ENCODE peak calls at places on chromosomes 4 and X, in six cellular contexts. R is esophagus muscularis mucosa, O is SK-N-SH, F is Panc1, W is neural progenitor cell, G is GM06990. X is an unnamed sample.

GRCh38 chr4:176195184-176195978 is at the start of gene SPATA4:
- DNase-seq in R (peak; percentile 96), O (peak; percentile 93), F (peak; percentile 57), W (peak; percentile 97), G (peak; percentile 97), X (peak; percentile 93)

GRCh38 chrX:101931104-101931493 is 728 bp downstream of the ZMAT1 start:
- DNase-seq in R (no peak), O (peak; percentile 23), F (no peak), W (peak; percentile 7), G (no peak), X (no peak)

GRCh38 chr4:10094841-10095240 is 21.8 kb downstream of the WDR1 start:
- DNase-seq in R (no peak), O (no peak), F (no peak), W (no peak), G (no peak), X (no peak)

GRCh38 chrX:28920554-28920953 is 333.3 kb downstream of the IL1RAPL1 start:
- DNase-seq in R (no peak), O (no peak), F (no peak), W (no peak), G (no peak), X (no peak)

GRCh38 chr4:188372856-188373255 is 233.6 kb downstream of the TRIML1 start:
- DNase-seq in R (no peak), O (no peak), F (peak; percentile 18), W (peak; percentile 28), G (no peak), X (no peak)

GRCh38 chrX:129779747-129780146 is at the start of gene SASH3:
- DNase-seq in R (no peak), O (no peak), F (no peak), W (no peak), G (peak; percentile 77), X (peak; percentile 92)

GRCh38 chr4:38166082-38166481 is 205.9 kb downstream of the PTTG2 start:
- DNase-seq in R (no peak), O (no peak), F (no peak), W (no peak), G (no peak), X (no peak)

GRCh38 chr4:37383579-37384229 is 139.2 kb downstream of the NWD2 start:
- DNase-seq in R (no peak), O (peak; percentile 9), F (peak; percentile 32), W (peak; percentile 72), G (no peak), X (no peak)

GRCh38 chr4:144355809-144356757 is 215.6 kb upstream of the GYPA start:
- DNase-seq in R (no peak), O (no peak), F (peak; percentile 12), W (peak; percentile 88), G (peak; percentile 49), X (no peak)

GRCh38 chr4:6194458-6195195 is 5.7 kb downstream of the JAKMIP1 start:
- DNase-seq in R (no peak), O (no peak), F (no peak), W (no peak), G (no peak), X (no peak)

GRCh38 chr4:2944882-2945526 is 18.2 kb downstream of the NOP14 start:
- DNase-seq in R (no peak), O (no peak), F (no peak), W (no peak), G (no peak), X (peak; percentile 32)

GRCh38 chrX:71660562-71661416 is 6.6 kb upstream of the LOC101059915 start:
- DNase-seq in R (no peak), O (no peak), F (no peak), W (no peak), G (no peak), X (no peak)

GRCh38 chr4:82201303-82201702 is 172.5 kb downstream of the HNRNPD start:
- DNase-seq in R (no peak), O (no peak), F (no peak), W (no peak), G (no peak), X (no peak)

GRCh38 chr4:107931775-107932321 is 499 bp downstream of the CYP2U1 start:
- DNase-seq in R (no peak), O (no peak), F (no peak), W (no peak), G (peak; percentile 59), X (no peak)

GRCh38 chrX:48493890-48494364 is 14.9 kb upstream of the PORCN start:
- DNase-seq in R (no peak), O (no peak), F (no peak), W (peak; percentile 74), G (no peak), X (no peak)
- TF ChIP-seq CTCF in R (peak; percentile 18), O (peak; percentile 50), F (no peak), W (peak; percentile 55), G (peak; percentile 19), X (peak; percentile 6)

GRCh38 chr4:15066140-15066539 is 63.9 kb downstream of the CPEB2 start:
- DNase-seq in R (no peak), O (no peak), F (no peak), W (no peak), G (no peak), X (no peak)
- H3K36me3 ChIP-seq in R (peaks cover 60% of the 10 kb centered on the region), O (peaks cover 65% of the 10 kb centered on the region), F (no peaks in the 10 kb centered on the region), W (no peaks in the 10 kb centered on the region), G (peaks cover 3% of the 10 kb centered on the region), X (no peaks in the 10 kb centered on the region)

GRCh38 chr4:99938243-99938753 is 8.1 kb downstream of the DNAJB14 start:
- DNase-seq in R (no peak), O (peak; percentile 39), F (no peak), W (no peak), G (no peak), X (no peak)

DNA sequence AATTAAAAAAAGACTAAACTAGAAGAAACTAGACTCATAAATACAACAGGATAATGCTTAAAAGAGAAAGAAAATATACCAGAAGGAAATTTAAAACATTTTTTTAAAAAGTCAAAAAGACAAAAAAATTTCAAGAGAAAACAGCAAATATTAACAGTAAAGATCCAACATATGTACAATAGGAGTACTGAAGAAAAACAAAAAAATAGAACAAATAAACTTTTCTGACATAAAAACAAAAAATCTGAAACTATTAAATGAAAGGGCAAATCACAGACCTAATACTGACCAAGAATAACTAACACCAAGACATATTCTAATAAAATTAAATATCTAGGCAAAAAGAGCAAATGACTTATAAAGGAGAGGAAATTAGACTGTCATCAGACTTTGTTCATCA is 11.5 kb downstream of the DNAJB14 start:
- DNase-seq in R (no peak), O (no peak), F (no peak), W (no peak), G (no peak), X (no peak)
- TF ChIP-seq CTCF in R (no peak), O (no peak), F (no peak), W (no peak), G (no peak), X (no peak)

GRCh38 chrX:149498767-149499166 is 6.3 kb downstream of the IDS start:
- DNase-seq in R (no peak), O (no peak), F (no peak), W (no peak), G (no peak), X (no peak)
- H3K36me3 ChIP-seq in R (peaks cover 80% of the 10 kb centered on the region), O (peaks cover 35% of the 10 kb centered on the region), F (no peaks in the 10 kb centered on the region), W (no peaks in the 10 kb centered on the region), G (peaks cover 20% of the 10 kb centered on the region), X (no peaks in the 10 kb centered on the region)

GRCh38 chrX:1895583-1895982 is 280.7 kb downstream of the ASMT start:
- DNase-seq in R (no peak), O (no peak), F (no peak), W (no peak), G (no peak), X (no peak)

GRCh38 chrX:1899841-1900240 is 285.0 kb downstream of the ASMT start:
- DNase-seq in R (no peak), O (no peak), F (no peak), W (no peak), G (no peak), X (no peak)

GRCh38 chrX:1893758-1894294 is 279.0 kb downstream of the ASMT start:
- DNase-seq in R (no peak), O (no peak), F (no peak), W (no peak), G (no peak), X (no peak)

GRCh38 chrX:1894656-1895055 is 279.8 kb downstream of the ASMT start:
- DNase-seq in R (no peak), O (no peak), F (no peak), W (no peak), G (no peak), X (no peak)
- TF ChIP-seq CTCF in R (no peak), O (no peak), F (no peak), W (no peak), G (no peak), X (no peak)

GRCh38 chr4:1881709-1882108 is 10.5 kb downstream of the NSD2 start:
- DNase-seq in R (no peak), O (no peak), F (no peak), W (no peak), G (no peak), X (no peak)

GRCh38 chr4:1883583-1883982 is 12.4 kb downstream of the NSD2 start:
- DNase-seq in R (no peak), O (no peak), F (no peak), W (no peak), G (no peak), X (no peak)

GRCh38 chr4:1880332-1880731 is 9.1 kb downstream of the NSD2 start:
- DNase-seq in R (no peak), O (no peak), F (no peak), W (no peak), G (no peak), X (no peak)

GRCh38 chr4:1882850-1883271 is 11.7 kb downstream of the NSD2 start:
- DNase-seq in R (no peak), O (no peak), F (no peak), W (no peak), G (no peak), X (no peak)

DNA sequence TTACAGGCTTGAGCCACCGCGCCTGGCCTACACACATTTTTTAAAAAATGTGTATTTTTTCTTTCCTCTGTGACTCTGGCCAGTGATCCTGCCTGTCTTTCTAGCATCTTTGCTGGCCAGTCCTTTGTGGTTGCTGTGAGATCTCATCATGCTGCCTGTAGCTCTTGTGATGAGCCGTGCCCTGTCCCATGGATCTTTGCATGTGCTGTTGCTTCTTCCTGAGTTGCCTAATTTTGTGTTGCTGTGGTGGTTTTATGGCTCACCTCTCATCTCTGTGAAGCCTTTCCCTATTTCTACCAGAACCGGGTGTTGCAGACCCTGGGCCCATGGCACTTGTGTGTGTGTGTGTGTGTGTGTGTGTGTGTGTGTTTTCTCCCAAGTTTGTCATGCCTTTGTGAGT is 8.3 kb downstream of the NSD2 start:
- DNase-seq in R (no peak), O (no peak), F (no peak), W (no peak), G (no peak), X (no peak)
- H3K36me3 ChIP-seq in R (no peaks in the 10 kb centered on the region), O (no peaks in the 10 kb centered on the region), F (no peaks in the 10 kb centered on the region), W (no peaks in the 10 kb centered on the region), G (peaks cover 3% of the 10 kb centered on the region), X (no peaks in the 10 kb centered on the region)

GRCh38 chr4:11250510-11250909 is 178.2 kb downstream of the HS3ST1 start:
- DNase-seq in R (no peak), O (no peak), F (no peak), W (no peak), G (no peak), X (no peak)

DNA sequence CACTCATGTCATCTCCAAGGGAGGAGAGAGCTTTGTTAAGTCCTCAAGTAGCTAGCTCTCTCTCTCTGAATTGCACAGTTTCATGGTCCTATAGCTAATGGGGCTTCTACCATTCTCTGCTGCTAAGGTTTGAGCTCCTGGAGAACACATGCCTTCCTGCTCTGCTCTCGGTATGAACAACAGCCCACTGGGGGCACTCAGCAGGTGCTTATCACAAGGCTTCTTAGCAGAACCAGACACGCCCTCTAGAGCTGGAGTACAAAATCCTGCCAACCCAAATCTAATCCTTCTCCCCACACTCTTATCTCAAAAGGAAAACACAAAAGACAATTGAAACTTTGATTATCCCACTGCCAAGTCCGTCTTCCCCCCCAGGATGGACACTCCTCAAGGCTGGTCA is 176.5 kb downstream of the HS3ST1 start:
- DNase-seq in R (no peak), O (no peak), F (no peak), W (peak; percentile 20), G (no peak), X (no peak)
- TF ChIP-seq CTCF in R (no peak), O (no peak), F (no peak), W (no peak), G (peak; percentile 11), X (no peak)